ENCODE peak calls at places on chromosomes 16 and 17, in ten cellular contexts. V is CD8-positive, alpha-beta memory T cell; I is cardiac fibroblast; A is LoVo; O is nucleus accumbens; L is NCI-H2107; G is occipital lobe; H is SJSA1; Z is head of caudate nucleus; K is DMS 273 treated with DMSO at 0.1 percent for 48 hours. Q is an unnamed sample.
A peak's percentile ranks its signal among the peaks of the same experiment; 100 is the strongest.

GRCh38 chr17:61483778-61484116 is 31.5 kb downstream of the TBX4 start:
- DNase-seq in I (no peak), A (no peak), K (no peak), V (no peak), L (no peak), H (no peak), G (no peak), Z (no peak), O (no peak), Q (no peak)

GRCh38 chr17:79840204-79840988 is 1.2 kb upstream of the CBX4 start:
- DNase-seq in G (no peak), H (peak; percentile 42), K (no peak), Z (no peak), A (no peak), I (peak; percentile 65), O (no peak), L (no peak), V (no peak), Q (peak; percentile 46)

GRCh38 chr16:57538235-57538711 is 1.9 kb upstream of the CCDC102A start:
- DNase-seq in O (no peak), H (no peak), K (no peak), G (no peak), V (no peak), L (no peak), I (no peak), Z (no peak), A (no peak), Q (peak; percentile 43)

GRCh38 chr17:20271016-20271610 is 196.2 kb downstream of the LGALS9B start:
- DNase-seq in G (no peak), I (no peak), K (no peak), A (no peak), V (no peak), H (no peak), O (no peak), Z (no peak), L (no peak), Q (no peak)

GRCh38 chr17:41648411-41649195 is 24.2 kb upstream of the KRT17 start:
- DNase-seq in I (peak; percentile 88), H (peak; percentile 84), L (peak; percentile 65), A (peak; percentile 84), K (peak; percentile 36), V (peak; percentile 77), G (peak; percentile 69), O (no peak), Z (peak; percentile 89), Q (peak; percentile 85)

GRCh38 chr17:81304196-81305015 is 9.3 kb upstream of the SLC38A10 start:
- DNase-seq in L (no peak), V (no peak), H (no peak), A (no peak), Z (no peak), K (no peak), O (no peak), I (no peak), G (no peak), Q (no peak)

GRCh38 chr17:6502871-6503509 is 53.4 kb downstream of the PITPNM3 start:
- DNase-seq in I (no peak), H (no peak), Z (no peak), O (no peak), V (no peak), A (no peak), G (no peak), K (no peak), L (no peak), Q (no peak)

GRCh38 chr17:50979524-50979927 is 113.4 kb upstream of the TOB1 start:
- DNase-seq in A (no peak), L (no peak), Z (no peak), H (no peak), K (no peak), V (no peak), G (no peak), I (no peak), O (no peak), Q (no peak)

GRCh38 chr17:81641825-81642489 is 5.0 kb downstream of the TSPAN10 start:
- DNase-seq in H (peak; percentile 35), K (no peak), L (no peak), Z (no peak), I (peak; percentile 30), V (no peak), O (no peak), G (no peak), A (no peak), Q (no peak)

GRCh38 chr17:77451894-77452852 is 311.4 kb downstream of the SEC14L1 start:
- DNase-seq in G (peak; percentile 73), L (peak; percentile 34), V (no peak), Z (peak; percentile 80), K (peak; percentile 44), O (peak; percentile 40), A (no peak), H (peak; percentile 85), I (peak; percentile 83), Q (no peak)

GRCh38 chr16:88999457-89000206 is 22.6 kb upstream of the CBFA2T3 start:
- DNase-seq in K (no peak), Z (no peak), L (no peak), I (peak; percentile 7), H (no peak), O (no peak), G (no peak), V (peak; percentile 13), A (no peak), Q (no peak)

GRCh38 chr17:28317965-28318758 is 838 bp upstream of the TMEM97 start:
- DNase-seq in L (no peak), K (no peak), I (no peak), A (peak; percentile 15), Z (no peak), O (no peak), G (no peak), V (no peak), H (no peak), Q (no peak)

GRCh38 chr16:9703731-9704130 is 478.5 kb downstream of the GRIN2A start:
- DNase-seq in H (no peak), I (no peak), V (no peak), K (no peak), G (no peak), L (no peak), Z (no peak), O (no peak), A (no peak), Q (no peak)

GRCh38 chr16:24700549-24701392 is 28.7 kb upstream of the TNRC6A start:
- DNase-seq in Z (peak; percentile 49), A (peak; percentile 93), G (peak; percentile 39), O (peak; percentile 44), L (no peak), V (no peak), K (peak; percentile 73), H (peak; percentile 97), I (peak; percentile 99), Q (no peak)

GRCh38 chr17:50534979-50535326 is 2.4 kb downstream of the EPN3 start:
- DNase-seq in H (no peak), I (no peak), V (no peak), L (no peak), Z (no peak), A (no peak), G (no peak), K (no peak), O (no peak), Q (no peak)

GRCh38 chr16:72856797-72857196 is 191.1 kb downstream of the ZFHX3 start:
- DNase-seq in V (no peak), K (no peak), A (no peak), Z (no peak), I (no peak), L (no peak), H (no peak), G (no peak), O (no peak), Q (peak; percentile 24)

Q was measured in activated CD4-positive, alpha-beta memory T cell treated with anti-CD3 and anti-CD28 coated beads, Interleukin-2, amount 10 ng/mL, durations not matched to agents 7 days and 5 days.